ENCODE peak calls at places on chromosomes 16 and 17, in eight cellular contexts. H, K, X, A, C, B, Y and O are unnamed samples.

GRCh38 chr17:3866269-3866668 is 20.2 kb upstream of the NCBP3 start:
- DNase-seq in K (no peak), C (no peak), A (no peak), H (no peak), B (no peak), Y (no peak), X (no peak), O (no peak)

GRCh38 chr16:1472974-1473373 is 1.9 kb downstream of the CLCN7 start:
- DNase-seq in A (no peak), H (no peak), X (no peak), C (no peak), Y (no peak), K (no peak), B (no peak), O (no peak)

GRCh38 chr17:77436058-77436442 is 295.3 kb downstream of the SEC14L1 start:
- DNase-seq in Y (no peak), X (no peak), C (peak), H (no peak), K (no peak), A (peak), B (no peak), O (no peak)

GRCh38 chr17:76869209-76869877 is 1.1 kb downstream of the MGAT5B start:
- DNase-seq in A (no peak), Y (no peak), C (no peak), H (no peak), K (no peak), X (no peak), B (no peak), O (no peak)

GRCh38 chr16:88907768-88908167 is 41.3 kb upstream of the PABPN1L start:
- DNase-seq in C (no peak), X (no peak), Y (no peak), H (no peak), A (no peak), B (no peak), K (no peak), O (no peak)

GRCh38 chr16:15976929-15977637 is 27.7 kb downstream of the ABCC1 start:
- DNase-seq in X (peak), B (no peak), Y (no peak), H (no peak), K (no peak), A (no peak), C (peak), O (peak)

GRCh38 chr17:73906896-73907600 is 262.8 kb upstream of the SDK2 start:
- DNase-seq in C (no peak), X (no peak), H (no peak), K (no peak), B (no peak), Y (no peak), A (no peak), O (no peak)

GRCh38 chr16:71985262-71985974 is 14.8 kb downstream of the PKD1L3 start:
- DNase-seq in B (peak), C (no peak), H (no peak), A (no peak), Y (no peak), X (no peak), K (no peak), O (no peak)

GRCh38 chr17:74785981-74786360 is 9.8 kb upstream of the NAT9 start:
- DNase-seq in K (no peak), A (no peak), X (no peak), H (no peak), Y (no peak), B (no peak), C (no peak), O (no peak)

GRCh38 chr17:63930951-63931575 is 1.1 kb downstream of the CD79B start:
- DNase-seq in K (peak), C (peak), A (no peak), H (peak), X (peak), Y (no peak), B (no peak), O (peak)

GRCh38 chr17:9981344-9981915 is 76.4 kb upstream of the RCVRN start:
- DNase-seq in A (no peak), B (no peak), Y (no peak), C (no peak), X (no peak), K (no peak), H (no peak), O (no peak)

GRCh38 chr17:55870044-55870443 is 119.2 kb downstream of the PCTP start:
- DNase-seq in X (no peak), Y (no peak), B (no peak), A (no peak), H (no peak), K (no peak), C (no peak), O (no peak)

GRCh38 chr17:69335018-69335417 is 8.1 kb upstream of the ABCA5 start:
- DNase-seq in K (no peak), C (no peak), A (peak), B (peak), Y (no peak), X (no peak), H (no peak), O (no peak)

GRCh38 chr17:16661217-16661616 is 7.6 kb upstream of the ZNF624 start:
- DNase-seq in X (no peak), K (no peak), A (no peak), C (no peak), Y (no peak), H (no peak), B (no peak), O (no peak)

GRCh38 chr17:6799738-6800137 is 23.7 kb downstream of the FBXO39 start:
- DNase-seq in B (no peak), X (no peak), H (no peak), Y (no peak), K (no peak), C (no peak), A (no peak), O (no peak)

GRCh38 chr16:84360170-84360569 is 8.2 kb upstream of the ATP2C2 start:
- DNase-seq in Y (no peak), X (no peak), B (no peak), H (no peak), K (no peak), C (no peak), A (no peak), O (no peak)

GRCh38 chr17:42979511-42980273 is at the start of gene PTGES3L:
- DNase-seq in Y (peak), K (no peak), H (peak), C (no peak), A (no peak), X (no peak), B (peak), O (no peak)

GRCh38 chr16:80300876-80301275 is 239.9 kb upstream of the DYNLRB2 start:
- DNase-seq in H (no peak), B (peak), Y (no peak), C (no peak), X (no peak), K (no peak), A (no peak), O (no peak)

GRCh38 chr17:44087319-44087718 is 16.8 kb downstream of the G6PC3 start:
- DNase-seq in K (no peak), A (no peak), H (no peak), B (no peak), C (no peak), Y (no peak), X (no peak), O (no peak)

GRCh38 chr16:81457326-81458133 is 12.9 kb downstream of the CMIP start:
- DNase-seq in K (peak), Y (no peak), B (peak), C (peak), H (no peak), A (peak), X (no peak), O (no peak)

GRCh38 chr17:34837796-34838195 is 123.5 kb downstream of the CCT6B start:
- DNase-seq in A (no peak), X (no peak), C (no peak), K (no peak), H (no peak), B (no peak), Y (no peak), O (no peak)

GRCh38 chr16:87702325-87702811 is 63.4 kb downstream of the KLHDC4 start:
- DNase-seq in X (no peak), Y (no peak), C (no peak), H (no peak), B (peak), K (no peak), A (peak), O (no peak)

GRCh38 chr17:29292071-29292991 is 1.6 kb downstream of the NUFIP2 start:
- DNase-seq in K (peak), A (peak), C (peak), B (no peak), X (peak), Y (peak), H (peak), O (peak)

GRCh38 chr16:84820305-84820684 is 510 bp downstream of the CRISPLD2 start:
- DNase-seq in K (no peak), H (no peak), C (no peak), B (no peak), X (no peak), Y (no peak), A (no peak), O (no peak)

GRCh38 chr16:48054881-48055601 is 100.8 kb downstream of the ABCC12 start:
- DNase-seq in X (peak), K (peak), Y (peak), B (peak), H (no peak), C (peak), A (peak), O (no peak)

GRCh38 chr16:69187891-69188451 is 1.0 kb downstream of the SNTB2 start:
- DNase-seq in Y (peak), X (peak), H (peak), K (peak), A (peak), C (peak), B (peak), O (peak)

GRCh38 chr16:10343124-10343760 is 42.6 kb upstream of the ATF7IP2 start:
- DNase-seq in C (no peak), B (no peak), Y (no peak), K (no peak), A (no peak), X (no peak), H (no peak), O (no peak)

GRCh38 chr17:13776027-13776551 is 174.4 kb upstream of the HS3ST3A1 start:
- DNase-seq in H (no peak), A (no peak), K (no peak), Y (no peak), C (no peak), X (no peak), B (no peak), O (no peak)

GRCh38 chr17:30117548-30118155 is 1.0 kb downstream of the NSRP1 start:
- DNase-seq in C (no peak), H (no peak), Y (no peak), A (no peak), X (no peak), K (no peak), B (no peak), O (no peak)

GRCh38 chr16:54158986-54159385 is 127.6 kb downstream of the IRX3 start:
- DNase-seq in K (no peak), H (no peak), C (no peak), X (no peak), B (no peak), A (no peak), Y (no peak), O (no peak)

GRCh38 chr17:3539881-3540540 is 17.6 kb downstream of the TRPV3 start:
- DNase-seq in X (no peak), K (no peak), A (no peak), B (no peak), C (no peak), Y (no peak), H (no peak), O (no peak)

GRCh38 chr16:57622361-57623250 is 5.8 kb upstream of the ADGRG1 start:
- DNase-seq in B (peak), A (no peak), X (no peak), K (no peak), Y (no peak), H (peak), C (peak), O (no peak)

GRCh38 chr16:47970291-47970931 is 185.4 kb downstream of the ABCC12 start:
- DNase-seq in H (no peak), C (no peak), B (peak), Y (no peak), K (no peak), A (peak), X (no peak), O (no peak)

GRCh38 chr17:21688293-21688949 is 3.9 kb upstream of the KCNJ18 start:
- DNase-seq in K (peak), B (no peak), A (no peak), H (no peak), Y (no peak), C (no peak), X (no peak), O (no peak)

GRCh38 chr16:30723725-30724355 is 24.4 kb upstream of the PHKG2 start:
- DNase-seq in X (no peak), C (no peak), H (no peak), B (no peak), K (no peak), Y (no peak), A (no peak), O (no peak)
- TF ChIP-seq POLR2A in X (no peak), C (no peak), H (no peak), B (no peak), K (no peak), Y (no peak), A (no peak), O (no peak)

GRCh38 chr16:86343111-86343642 is 167.2 kb upstream of the FOXF1 start:
- DNase-seq in Y (peak), C (peak), A (peak), K (no peak), H (peak), B (no peak), X (peak), O (no peak)
- TF ChIP-seq POLR2A in Y (no peak), C (no peak), A (no peak), K (no peak), H (no peak), B (no peak), X (no peak), O (no peak)

GRCh38 chr17:80509311-80509710 is 32.9 kb upstream of the NPTX1 start:
- DNase-seq in B (no peak), H (no peak), X (no peak), Y (no peak), A (no peak), K (no peak), C (no peak), O (no peak)
- TF ChIP-seq POLR2A in B (no peak), H (no peak), X (no peak), Y (no peak), A (no peak), K (no peak), C (no peak), O (no peak)

GRCh38 chr17:58329808-58330543 is 1.4 kb upstream of the TSPOAP1 start:
- DNase-seq in H (no peak), C (no peak), X (no peak), Y (no peak), B (no peak), K (no peak), A (no peak), O (no peak)
- TF ChIP-seq POLR2A in H (no peak), C (no peak), X (no peak), Y (no peak), B (no peak), K (no peak), A (no peak), O (no peak)